ENCODE peak calls at places on chromosomes 3 and 15, in five cellular contexts. A is esophagus muscularis mucosa, Q is ovary, G is right lobe of liver, B is Peyer's patch. V is an unnamed sample.

GRCh38 chr3:146818866-146819265 is 213.7 kb upstream of the PLSCR5 start:
- DNase-seq in Q (no peak), B (no peak), G (no peak), A (no peak), V (no peak)

GRCh38 chr3:158725348-158725966 is 6.8 kb downstream of the RARRES1 start:
- DNase-seq in Q (peak; percentile 70), G (peak; percentile 69), A (no peak), B (no peak), V (no peak)

GRCh38 chr15:83837946-83838571 is 184.1 kb downstream of the ADAMTSL3 start:
- DNase-seq in B (no peak), Q (peak; percentile 57), G (peak; percentile 67), A (no peak), V (peak; percentile 29)

GRCh38 chr3:66010348-66011097 is 28.2 kb downstream of the MAGI1 start:
- DNase-seq in G (peak; percentile 65), A (no peak), Q (no peak), B (no peak), V (no peak)

GRCh38 chr3:119595639-119596329 is 1.9 kb upstream of the PLA1A start:
- DNase-seq in A (no peak), Q (no peak), B (no peak), G (no peak), V (no peak)

GRCh38 chr3:170531557-170532335 is 54.1 kb downstream of the SLC7A14 start:
- DNase-seq in B (no peak), A (no peak), G (no peak), Q (no peak), V (no peak)

GRCh38 chr3:172135766-172136729 is 96.7 kb downstream of the FNDC3B start:
- DNase-seq in A (no peak), B (no peak), G (no peak), Q (no peak), V (no peak)

GRCh38 chr15:84570164-84570692 is 30.6 kb upstream of the ZSCAN2 start:
- DNase-seq in B (peak; percentile 64), G (peak; percentile 77), A (no peak), Q (peak; percentile 74), V (peak; percentile 67)

GRCh38 chr15:88419830-88420229 is 47.4 kb downstream of the MRPL46 start:
- DNase-seq in G (no peak), A (no peak), B (no peak), Q (no peak), V (no peak)

GRCh38 chr15:28915041-28915810 is 29.5 kb downstream of the APBA2 start:
- DNase-seq in Q (no peak), B (no peak), G (no peak), A (no peak), V (no peak)

GRCh38 chr15:69542028-69542427 is 89.4 kb downstream of the RPLP1 start:
- DNase-seq in B (no peak), A (no peak), Q (no peak), G (no peak), V (no peak)

GRCh38 chr3:8575364-8576104 is 69.1 kb downstream of the SSUH2 start:
- DNase-seq in Q (no peak), B (no peak), A (no peak), G (no peak), V (no peak)

GRCh38 chr3:11847607-11848006 is 922 bp upstream of the TAMM41 start:
- DNase-seq in A (no peak), B (no peak), G (no peak), Q (no peak), V (no peak)

GRCh38 chr3:11850003-11850402 is 3.3 kb upstream of the TAMM41 start:
- DNase-seq in B (no peak), G (no peak), A (peak; percentile 14), Q (no peak), V (no peak)

GRCh38 chr3:11853450-11853849 is 6.8 kb upstream of the TAMM41 start:
- DNase-seq in G (no peak), Q (no peak), B (no peak), A (no peak), V (no peak)
- TF ChIP-seq POLR2A in G (no peak), Q (no peak), B (no peak), A (no peak), V (no peak)

GRCh38 chr3:115571413-115571812 is 51.9 kb upstream of the GAP43 start:
- DNase-seq in A (no peak), B (no peak), G (no peak), Q (no peak), V (no peak)
- TF ChIP-seq CTCF in A (no peak), B (no peak), G (no peak), Q (no peak), V (no peak)

GRCh38 chr3:149581248-149581647 is 76.6 kb downstream of the WWTR1 start:
- DNase-seq in A (no peak), Q (no peak), B (no peak), G (no peak), V (no peak)

GRCh38 chr3:149581681-149582349 is 76.0 kb downstream of the WWTR1 start:
- DNase-seq in Q (no peak), A (no peak), B (no peak), G (no peak), V (peak; percentile 75)

GRCh38 chr3:149579161-149579560 is 78.7 kb downstream of the WWTR1 start:
- DNase-seq in B (no peak), Q (no peak), A (no peak), G (no peak), V (no peak)

GRCh38 chr3:149577801-149578200 is 80.0 kb downstream of the WWTR1 start:
- DNase-seq in B (no peak), A (no peak), Q (no peak), G (no peak), V (no peak)

GRCh38 chr3:149579838-149580542 is 77.8 kb downstream of the WWTR1 start:
- DNase-seq in G (no peak), B (no peak), A (no peak), Q (no peak), V (no peak)
- H3K4me1 ChIP-seq in G (no peaks in the 10 kb centered on the region), B (no peaks in the 10 kb centered on the region), A (peaks cover 100% of the 10 kb centered on the region), Q (peaks cover 34% of the 10 kb centered on the region), V (peaks cover 68% of the 10 kb centered on the region)

DNA sequence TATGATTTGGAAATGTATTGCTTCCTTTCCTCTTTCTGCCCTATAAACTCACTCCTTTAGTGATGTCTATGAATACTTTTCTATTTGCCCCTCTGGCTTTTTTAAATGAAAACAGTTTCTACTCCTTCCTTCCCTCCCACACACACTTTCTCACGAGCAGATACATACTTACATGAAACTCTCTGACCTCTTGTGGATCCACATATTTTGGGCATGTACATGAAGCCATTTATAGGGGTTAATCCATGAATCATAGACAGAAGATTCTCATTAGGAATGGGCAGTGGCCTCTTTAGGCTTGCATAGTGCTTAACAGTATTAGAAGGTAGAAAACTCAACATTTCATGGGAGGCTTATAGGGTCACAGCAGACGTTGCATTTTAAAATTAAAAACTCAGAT is 24.8 kb downstream of the ANAPC13 start:
- DNase-seq in A (peak; percentile 34), Q (no peak), B (no peak), G (no peak), V (no peak)
- TF ChIP-seq POLR2A in A (no peak), Q (no peak), B (no peak), G (no peak), V (no peak)

GRCh38 chr3:50551293-50552057 is 16.1 kb downstream of the C3orf18 start:
- DNase-seq in G (no peak), A (no peak), B (no peak), Q (no peak), V (no peak)
- TF ChIP-seq CTCF in G (peak; percentile 23), A (no peak), B (no peak), Q (no peak), V (no peak)

V was measured in adrenal gland.